ENCODE peak calls at places on chromosomes 12 and 14, in ten cellular contexts. C is tibial nerve, J is HepG2, Y is ovary, I is H1, P is sigmoid colon, Z is transverse colon, E is A549, S is upper lobe of left lung, A is esophagus muscularis mucosa. Q is an unnamed sample.
A peak's percentile ranks its signal among the peaks of the same experiment; 100 is the strongest.

GRCh38 chr12:70849265-70849960 is 71.1 kb downstream of the PTPRR start:
- DNase-seq in C (no peak), E (peak; percentile 9), Y (no peak), P (no peak), I (no peak), Z (no peak), A (no peak), J (peak; percentile 2), S (no peak), Q (no peak)

GRCh38 chr14:99733551-99734405 is 49.7 kb downstream of the CYP46A1 start:
- DNase-seq in A (no peak), S (peak; percentile 61), Z (peak; percentile 29), I (no peak), Y (peak; percentile 9), P (peak; percentile 70), E (no peak), J (no peak), C (no peak), Q (no peak)

GRCh38 chr12:115794659-115795081 is 482.8 kb downstream of the MED13L start:
- DNase-seq in J (peak; percentile 70), P (no peak), S (no peak), E (peak; percentile 52), Z (peak; percentile 41), C (no peak), A (no peak), I (no peak), Y (no peak), Q (no peak)

GRCh38 chr14:55388160-55388559 is 23.5 kb downstream of the ATG14 start:
- DNase-seq in Y (no peak), A (no peak), P (no peak), E (no peak), Z (no peak), C (no peak), I (no peak), J (no peak), S (no peak), Q (no peak)

GRCh38 chr14:53613404-53614253 is 343.0 kb downstream of the BMP4 start:
- DNase-seq in E (peak; percentile 97), J (peak; percentile 100), I (no peak), A (no peak), S (no peak), C (no peak), P (no peak), Z (peak; percentile 13), Y (no peak), Q (no peak)

GRCh38 chr14:74671789-74672188 is 41.1 kb downstream of the AREL1 start:
- DNase-seq in C (peak; percentile 40), E (no peak), A (no peak), Z (no peak), Y (no peak), S (no peak), I (no peak), P (no peak), J (no peak), Q (no peak)

GRCh38 chr14:32047791-32048190 is 29.3 kb upstream of the ARHGAP5 start:
- DNase-seq in P (no peak), S (no peak), I (no peak), Y (no peak), A (no peak), Z (no peak), J (no peak), C (no peak), E (no peak), Q (no peak)

GRCh38 chr14:91924871-91925726 is 22.4 kb downstream of the FBLN5 start:
- DNase-seq in A (no peak), J (no peak), Y (peak; percentile 42), E (no peak), P (peak; percentile 66), Z (no peak), S (peak; percentile 42), C (no peak), I (no peak), Q (no peak)

GRCh38 chr14:77653473-77653872 is 37.0 kb upstream of the SPTLC2 start:
- DNase-seq in I (no peak), Y (no peak), A (no peak), Z (no peak), E (no peak), C (no peak), P (no peak), S (no peak), J (no peak), Q (no peak)

GRCh38 chr14:24113801-24114535 is 609 bp upstream of the DCAF11 start:
- DNase-seq in E (peak; percentile 92), S (peak; percentile 95), A (peak; percentile 98), C (peak; percentile 74), I (peak; percentile 54), P (peak; percentile 93), J (peak; percentile 100), Y (peak; percentile 79), Z (peak; percentile 93), Q (peak; percentile 75)

GRCh38 chr12:117036046-117036445 is 63.2 kb downstream of the TESC start:
- DNase-seq in J (no peak), E (no peak), A (no peak), Y (no peak), P (peak; percentile 61), I (no peak), Z (no peak), S (no peak), C (no peak), Q (no peak)

GRCh38 chr12:49188205-49188915 is 520 bp downstream of the TUBA1A start:
- DNase-seq in C (peak; percentile 80), J (peak; percentile 11), I (no peak), P (peak; percentile 92), S (peak; percentile 93), E (peak; percentile 83), Y (peak; percentile 78), A (peak; percentile 97), Z (peak; percentile 83), Q (peak; percentile 67)

GRCh38 chr14:76011959-76012802 is 26.6 kb downstream of the IFT43 start:
- DNase-seq in S (peak; percentile 32), J (no peak), E (no peak), A (no peak), P (peak; percentile 72), Y (peak; percentile 47), Z (no peak), I (no peak), C (no peak), Q (no peak)

GRCh38 chr12:75750950-75751349 is 239.5 kb upstream of the KRR1 start:
- DNase-seq in P (no peak), C (no peak), S (no peak), I (no peak), Y (no peak), J (peak; percentile 54), A (no peak), Z (no peak), E (peak; percentile 67), Q (no peak)

GRCh38 chr14:102768223-102769048 is 8.8 kb upstream of the TRAF3 start:
- DNase-seq in Y (no peak), P (no peak), J (no peak), C (peak; percentile 27), S (no peak), A (no peak), Z (no peak), I (no peak), E (no peak), Q (no peak)

GRCh38 chr12:124833693-124834122 is 30.0 kb downstream of the SCARB1 start:
- DNase-seq in Z (no peak), S (no peak), I (peak; percentile 70), Y (no peak), J (no peak), C (no peak), A (no peak), E (no peak), P (no peak), Q (no peak)

GRCh38 chr12:56998981-56999380 is 7.4 kb downstream of the ZBTB39 start:
- DNase-seq in E (no peak), S (no peak), A (no peak), J (no peak), Z (peak; percentile 29), I (no peak), C (no peak), P (no peak), Y (no peak), Q (no peak)

GRCh38 chr12:47277972-47278448 is 198.3 kb upstream of the AMIGO2 start:
- DNase-seq in Z (no peak), J (no peak), P (no peak), I (no peak), S (no peak), C (no peak), Y (no peak), E (peak; percentile 98), A (no peak), Q (no peak)
- H3K4me1 ChIP-seq in Z (peaks cover 27% of the 10 kb centered on the region), J (peaks cover 12% of the 10 kb centered on the region), P (peaks cover 19% of the 10 kb centered on the region), I (no peaks in the 10 kb centered on the region), S (peaks cover 30% of the 10 kb centered on the region), C (peaks cover 13% of the 10 kb centered on the region), Y (peaks cover 2% of the 10 kb centered on the region), E (peaks cover 61% of the 10 kb centered on the region), A (peaks cover 29% of the 10 kb centered on the region), Q (peaks cover 19% of the 10 kb centered on the region)

GRCh38 chr14:95652690-95653089 is 33.5 kb upstream of the TCL1B start:
- DNase-seq in Y (no peak), P (no peak), J (no peak), C (no peak), A (no peak), Z (no peak), E (no peak), S (no peak), I (no peak), Q (no peak)
- TF ChIP-seq EP300 in Y (no peak), P (no peak), J (no peak), C (no peak), A (no peak), Z (no peak), E (no peak), S (no peak), I (no peak), Q (no peak)

DNA sequence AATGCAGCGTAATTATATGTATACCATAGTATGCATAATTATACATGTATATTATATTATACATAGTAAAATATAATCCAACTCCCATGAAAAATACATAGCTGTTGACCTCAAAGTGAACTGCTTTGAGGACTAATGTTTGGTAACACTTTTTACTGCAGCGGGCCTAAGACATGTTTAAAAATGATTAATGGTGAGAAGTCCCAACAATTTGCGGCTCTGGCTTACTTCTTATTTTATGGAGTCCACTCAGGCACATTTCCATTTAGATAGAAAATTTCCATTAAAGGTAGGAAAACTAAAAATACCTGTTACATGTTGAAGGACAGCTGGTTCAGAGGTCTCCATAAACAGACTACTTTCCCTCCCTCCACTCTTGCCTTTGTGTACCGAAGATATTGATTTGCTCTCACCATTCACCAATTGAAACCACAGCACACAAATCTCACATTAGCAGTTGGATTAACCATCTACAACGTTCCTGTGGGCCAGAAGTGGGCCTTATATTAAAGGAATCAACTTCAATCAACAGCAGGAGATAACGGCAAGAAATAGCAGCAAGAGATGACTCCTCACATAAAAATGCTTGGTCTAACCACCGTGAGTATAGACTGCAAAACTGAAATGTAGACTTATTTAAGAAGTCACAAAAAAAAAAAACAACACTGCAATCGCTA is 14.1 kb upstream of the NT5DC3 start:
- DNase-seq in E (no peak), Z (no peak), I (no peak), P (no peak), A (no peak), Y (no peak), S (no peak), J (peak; percentile 65), C (no peak), Q (no peak)
- TF ChIP-seq POLR2A in E (no peak), Z (no peak), I (no peak), P (no peak), A (no peak), Y (no peak), S (no peak), J (no peak), C (no peak), Q (no peak)

DNA sequence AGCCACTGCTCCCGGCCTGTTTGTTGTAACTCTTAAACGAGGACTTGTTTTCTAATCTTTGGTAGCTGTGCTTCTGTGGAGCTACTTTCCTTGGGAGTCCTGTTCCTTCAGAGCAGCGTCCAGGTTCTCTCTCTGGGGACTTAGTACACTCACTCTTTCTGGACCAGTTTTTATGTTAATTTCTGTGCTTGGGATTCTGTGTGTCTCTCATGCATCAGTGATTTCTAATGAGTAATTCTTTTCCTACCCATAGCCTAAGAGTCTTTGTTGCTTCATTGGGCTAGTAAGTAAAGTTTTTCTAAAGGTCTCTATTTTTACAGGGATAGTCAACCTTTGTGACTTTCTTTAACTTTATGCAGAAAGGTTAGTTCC is 289.3 kb downstream of the FBXL14 start:
- DNase-seq in A (no peak), Z (no peak), S (no peak), I (no peak), J (no peak), E (no peak), P (no peak), Y (no peak), C (no peak), Q (no peak)
- H3K4me1 ChIP-seq in A (peaks cover 4% of the 10 kb centered on the region), Z (no peaks in the 10 kb centered on the region), S (peaks cover 10% of the 10 kb centered on the region), I (no peaks in the 10 kb centered on the region), J (no peaks in the 10 kb centered on the region), E (no peaks in the 10 kb centered on the region), P (peaks cover 11% of the 10 kb centered on the region), Y (no peaks in the 10 kb centered on the region), C (no peaks in the 10 kb centered on the region), Q (peaks cover 10% of the 10 kb centered on the region)